ENCODE peak calls at places on chromosomes 16 and 17, in four cellular contexts. F is tibial artery, Y is right atrium auricular region, S is mucosa of descending colon. I is an unnamed sample.

GRCh38 chr17:39608142-39608541 is 422 bp upstream of the NEUROD2 start:
- DNase-seq in Y (no peak), S (no peak), F (no peak), I (no peak)

GRCh38 chr16:67043420-67043819 is 14.5 kb downstream of the CBFB start:
- DNase-seq in F (no peak), Y (no peak), S (no peak), I (no peak)

GRCh38 chr16:17803625-17804410 is 333.1 kb upstream of the XYLT1 start:
- DNase-seq in F (no peak), Y (no peak), S (no peak), I (no peak)

GRCh38 chr17:38403491-38403890 is 24.8 kb upstream of the ARHGAP23 start:
- DNase-seq in F (no peak), Y (no peak), S (no peak), I (no peak)

GRCh38 chr16:86022381-86022960 is 123.5 kb downstream of the IRF8 start:
- DNase-seq in F (no peak), Y (no peak), S (no peak), I (no peak)

GRCh38 chr17:36935681-36936454 is 1.4 kb upstream of the LHX1 start:
- DNase-seq in F (no peak), S (no peak), Y (no peak), I (no peak)

GRCh38 chr17:17060001-17060929 is 18.0 kb downstream of the MPRIP start:
- DNase-seq in F (peak; percentile 9), S (no peak), Y (no peak), I (no peak)

GRCh38 chr16:46702030-46702429 is 12.6 kb downstream of the ORC6 start:
- DNase-seq in F (no peak), Y (no peak), S (no peak), I (no peak)

GRCh38 chr17:50908860-50909764 is 43.0 kb upstream of the TOB1 start:
- DNase-seq in S (peak; percentile 65), Y (no peak), F (no peak), I (no peak)

GRCh38 chr17:28407130-28407973 is 1.3 kb upstream of the SLC46A1 start:
- DNase-seq in F (no peak), Y (no peak), S (no peak), I (no peak)

GRCh38 chr17:55172612-55173011 is 92.1 kb upstream of the HLF start:
- DNase-seq in Y (no peak), F (no peak), S (no peak), I (no peak)

GRCh38 chr17:72515291-72516065 is 394.7 kb downstream of the SOX9 start:
- DNase-seq in S (no peak), Y (no peak), F (no peak), I (no peak)

GRCh38 chr17:75561927-75562603 is 25.5 kb upstream of the MYO15B start:
- DNase-seq in S (no peak), F (no peak), Y (no peak), I (no peak)

GRCh38 chr17:28018439-28019070 is 23.9 kb upstream of the NLK start:
- DNase-seq in F (no peak), Y (no peak), S (no peak), I (no peak)

GRCh38 chr16:11183035-11183812 is 72.8 kb downstream of the SOCS1 start:
- DNase-seq in F (no peak), Y (no peak), S (no peak), I (no peak)

GRCh38 chr16:22375117-22375962 is 921 bp upstream of the CDR2 start:
- DNase-seq in S (no peak), F (no peak), Y (no peak), I (no peak)

GRCh38 chr16:23773339-23773738 is 18.5 kb downstream of the CHP2 start:
- DNase-seq in Y (no peak), F (no peak), S (no peak), I (no peak)

GRCh38 chr16:78289844-78290277 is 190.4 kb downstream of the WWOX start:
- DNase-seq in F (no peak), S (no peak), Y (no peak), I (no peak)

GRCh38 chr17:40326014-40326831 is 17.2 kb downstream of the RARA start:
- DNase-seq in F (no peak), S (peak; percentile 69), Y (no peak), I (no peak)

GRCh38 chr17:62965649-62966425 is at the start of gene TANC2:
- DNase-seq in S (peak; percentile 84), F (peak; percentile 81), Y (peak; percentile 90), I (peak; percentile 66)

GRCh38 chr16:89114159-89114981 is 20.7 kb downstream of the ACSF3 start:
- DNase-seq in Y (no peak), F (no peak), S (peak; percentile 62), I (no peak)

GRCh38 chr17:6862822-6863221 is 31.3 kb upstream of the TEKT1 start:
- DNase-seq in S (no peak), Y (no peak), F (no peak), I (no peak)

GRCh38 chr17:36949461-36949927 is 740 bp downstream of the AATF start:
- DNase-seq in S (no peak), Y (no peak), F (no peak), I (no peak)

GRCh38 chr16:57889522-57889921 is 81.4 kb downstream of the CNGB1 start:
- DNase-seq in S (no peak), Y (no peak), F (no peak), I (no peak)

GRCh38 chr16:23679274-23679985 is 741 bp downstream of the PLK1 start:
- DNase-seq in Y (no peak), F (no peak), S (peak; percentile 79), I (no peak)

GRCh38 chr16:88835383-88835782 is 21.4 kb downstream of the GALNS start:
- DNase-seq in Y (peak; percentile 68), S (no peak), F (peak; percentile 80), I (no peak)

GRCh38 chr16:9645911-9646310 is 536.3 kb downstream of the GRIN2A start:
- DNase-seq in F (no peak), Y (no peak), S (no peak), I (no peak)

GRCh38 chr16:2009302-2009711 is 314 bp downstream of the ZNF598 start:
- DNase-seq in F (no peak), Y (no peak), S (peak; percentile 70), I (no peak)

GRCh38 chr16:85369741-85370528 is 243.2 kb upstream of the GSE1 start:
- DNase-seq in F (peak; percentile 64), Y (no peak), S (peak; percentile 78), I (peak; percentile 32)

GRCh38 chr16:3513892-3514600 is 13.2 kb downstream of the CLUAP1 start:
- DNase-seq in F (no peak), Y (no peak), S (no peak), I (no peak)

GRCh38 chr16:54930034-54930938 is at the start of gene IRX5:
- DNase-seq in Y (peak; percentile 81), F (peak; percentile 86), S (peak; percentile 82), I (peak; percentile 71)

GRCh38 chr17:59409336-59410048 is 78.0 kb downstream of the YPEL2 start:
- DNase-seq in S (no peak), Y (no peak), F (no peak), I (no peak)

GRCh38 chr17:78935419-78936323 is 10.5 kb upstream of the TIMP2 start:
- DNase-seq in S (no peak), F (peak; percentile 88), Y (peak; percentile 94), I (peak; percentile 61)

GRCh38 chr16:25066426-25066746 is 45.2 kb upstream of the LCMT1 start:
- DNase-seq in Y (no peak), S (no peak), F (no peak), I (no peak)

GRCh38 chr17:50123649-50124349 is 6.2 kb downstream of the SAMD14 start:
- DNase-seq in S (no peak), Y (no peak), F (no peak), I (no peak)

DNA sequence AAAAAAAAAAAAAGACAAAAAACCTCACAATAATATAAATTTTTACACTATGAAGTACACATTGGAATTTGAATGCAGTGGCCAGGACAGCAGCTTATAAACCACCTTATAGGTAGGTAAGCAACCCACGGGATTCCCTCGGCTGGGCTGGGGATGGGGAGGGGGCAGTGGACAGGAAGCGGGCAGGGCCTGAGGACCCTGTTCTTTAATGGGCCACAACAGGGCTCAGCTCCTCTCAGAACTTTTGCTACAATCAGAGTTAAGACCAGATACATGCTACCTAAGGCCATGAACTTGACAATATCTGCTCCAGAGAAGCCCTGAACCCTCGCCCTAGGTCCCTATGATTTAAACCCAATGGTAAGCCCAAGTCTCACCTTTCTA is 25.1 kb downstream of the STAT5A start:
- DNase-seq in Y (no peak), F (no peak), S (no peak), I (no peak)
- H3K4me1 ChIP-seq in Y (peaks cover 36% of the 10 kb centered on the region), F (peaks cover 31% of the 10 kb centered on the region), S (peaks cover 14% of the 10 kb centered on the region), I (peaks cover 26% of the 10 kb centered on the region)

GRCh38 chr16:50340578-50340977 is 28.2 kb downstream of the BRD7 start:
- DNase-seq in F (no peak), S (no peak), Y (no peak), I (no peak)
- H3K36me3 ChIP-seq in F (peaks cover 13% of the 10 kb centered on the region), S (no peaks in the 10 kb centered on the region), Y (peaks cover 28% of the 10 kb centered on the region), I (peaks cover 6% of the 10 kb centered on the region)

GRCh38 chr17:57938061-57938502 is 17.1 kb downstream of the CUEDC1 start:
- DNase-seq in F (no peak), Y (no peak), S (no peak), I (no peak)

GRCh38 chr17:57939797-57940196 is 15.4 kb downstream of the CUEDC1 start:
- DNase-seq in S (peak; percentile 84), F (no peak), Y (no peak), I (no peak)

GRCh38 chr17:57940217-57940616 is 15.0 kb downstream of the CUEDC1 start:
- DNase-seq in F (no peak), Y (no peak), S (no peak), I (no peak)

GRCh38 chr17:57935833-57936807 is 19.1 kb downstream of the CUEDC1 start:
- DNase-seq in Y (no peak), S (no peak), F (peak; percentile 57), I (no peak)

DNA sequence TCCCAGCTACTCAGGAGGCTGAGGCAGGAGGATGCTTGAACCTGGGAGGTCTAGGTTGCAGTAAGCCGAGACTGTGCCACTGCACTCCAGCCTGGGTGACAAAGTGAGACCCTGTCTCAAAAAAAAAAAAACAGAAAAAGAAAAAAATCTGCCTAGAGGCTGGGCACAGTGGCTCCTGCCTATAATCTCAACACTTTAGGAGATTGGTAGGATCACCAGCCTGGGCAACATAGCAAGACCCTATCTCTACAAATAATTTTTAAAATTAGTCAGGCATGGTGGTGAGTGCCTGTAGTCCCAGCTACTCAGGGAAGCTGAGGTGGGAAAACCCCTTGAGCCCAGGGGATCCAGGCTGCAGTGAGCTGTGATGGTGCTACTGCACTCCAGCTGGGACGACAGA is 17.7 kb downstream of the CUEDC1 start:
- DNase-seq in S (no peak), Y (no peak), F (no peak), I (no peak)
- H3K4me1 ChIP-seq in S (peaks cover 47% of the 10 kb centered on the region), Y (peaks cover 96% of the 10 kb centered on the region), F (peaks cover 56% of the 10 kb centered on the region), I (peaks cover 34% of the 10 kb centered on the region)

GRCh38 chr16:27359615-27360014 is 42.4 kb upstream of the IL21R start:
- DNase-seq in Y (no peak), F (no peak), S (no peak), I (no peak)

GRCh38 chr16:27359051-27359450 is 42.9 kb upstream of the IL21R start:
- DNase-seq in S (no peak), F (no peak), Y (no peak), I (no peak)

GRCh38 chr16:27355610-27356009 is 41.8 kb downstream of the IL4R start:
- DNase-seq in F (no peak), S (peak; percentile 63), Y (peak; percentile 73), I (no peak)

GRCh38 chr16:27353853-27354252 is 40.1 kb downstream of the IL4R start:
- DNase-seq in F (no peak), S (no peak), Y (no peak), I (no peak)

GRCh38 chr16:27356794-27357193 is 43.0 kb downstream of the IL4R start:
- DNase-seq in S (no peak), Y (no peak), F (no peak), I (no peak)
- H3K36me3 ChIP-seq in S (no peaks in the 10 kb centered on the region), Y (peaks cover 70% of the 10 kb centered on the region), F (peaks cover 65% of the 10 kb centered on the region), I (peaks cover 55% of the 10 kb centered on the region)